ENCODE peak calls at places on chromosomes 7 and 10, in six cellular contexts. A, R, V, T, Y and O are unnamed samples.

GRCh38 chr7:17593854-17594419 is 295.5 kb downstream of the AHR start:
- DNase-seq in Y (peak), A (no peak), V (no peak), R (peak), T (no peak), O (no peak)

GRCh38 chr10:120477006-120477722 is 20.1 kb downstream of the PLPP4 start:
- DNase-seq in Y (no peak), V (no peak), A (peak), T (peak), R (peak), O (peak)

GRCh38 chr7:173120-173918 is 19.1 kb upstream of the FAM20C start:
- DNase-seq in Y (no peak), R (no peak), T (no peak), V (no peak), A (no peak), O (no peak)

GRCh38 chr10:16967866-16968721 is 150.9 kb upstream of the RSU1 start:
- DNase-seq in A (peak), R (no peak), T (peak), V (peak), Y (no peak), O (peak)

GRCh38 chr7:38628630-38629385 is 2.4 kb downstream of the AMPH start:
- DNase-seq in Y (peak), A (peak), R (peak), V (no peak), T (peak), O (no peak)

GRCh38 chr10:67923551-67923950 is 39.1 kb downstream of the SIRT1 start:
- DNase-seq in Y (no peak), A (peak), V (no peak), T (no peak), R (peak), O (peak)

GRCh38 chr10:58400609-58401008 is 15.4 kb downstream of the TFAM start:
- DNase-seq in Y (no peak), V (no peak), T (no peak), A (peak), R (no peak), O (no peak)

GRCh38 chr7:84971360-84971759 is 215.5 kb downstream of the SEMA3D start:
- DNase-seq in V (no peak), A (peak), T (peak), R (no peak), Y (no peak), O (no peak)

GRCh38 chr7:131365876-131366275 is 38.2 kb downstream of the MKLN1 start:
- DNase-seq in Y (no peak), A (peak), R (peak), V (no peak), T (peak), O (no peak)

GRCh38 chr10:113665806-113666354 is 2.0 kb upstream of the NRAP start:
- DNase-seq in Y (no peak), R (peak), A (peak), T (peak), V (no peak), O (peak)

GRCh38 chr7:151199196-151199874 is 11.0 kb downstream of the H2BK1 start:
- DNase-seq in T (no peak), Y (no peak), R (no peak), V (peak), A (no peak), O (no peak)

GRCh38 chr10:131111474-131112080 is 199.9 kb downstream of the TCERG1L start:
- DNase-seq in R (no peak), Y (no peak), T (no peak), V (no peak), A (no peak), O (no peak)

GRCh38 chr10:24349379-24350110 is 140.6 kb downstream of the KIAA1217 start:
- DNase-seq in V (no peak), A (peak), R (peak), T (peak), Y (peak), O (peak)

GRCh38 chr7:136914016-136914415 is 45.6 kb downstream of the CHRM2 start:
- DNase-seq in T (no peak), A (no peak), Y (no peak), V (no peak), R (no peak), O (peak)

GRCh38 chr7:151409555-151410404 is at the start of gene WDR86:
- DNase-seq in T (peak), R (no peak), Y (no peak), A (no peak), V (peak), O (no peak)

GRCh38 chr7:105779856-105780815 is 96.3 kb downstream of the ATXN7L1 start:
- DNase-seq in T (no peak), A (no peak), R (no peak), V (peak), Y (no peak), O (no peak)

GRCh38 chr7:47285860-47286491 is 295.9 kb downstream of the TNS3 start:
- DNase-seq in R (peak), V (no peak), Y (peak), A (peak), T (peak), O (no peak)

GRCh38 chr7:116711790-116712189 is 39.8 kb downstream of the MET start:
- DNase-seq in T (no peak), Y (no peak), R (no peak), A (no peak), V (no peak), O (peak)

GRCh38 chr7:42726066-42726785 is 185.6 kb downstream of the C7orf25 start:
- DNase-seq in R (peak), Y (no peak), T (no peak), V (no peak), A (peak), O (no peak)

GRCh38 chr7:87541648-87542047 is 59.0 kb downstream of the ABCB1 start:
- DNase-seq in T (no peak), V (no peak), A (no peak), Y (no peak), R (no peak), O (no peak)

GRCh38 chr7:27944626-27945025 is 204.7 kb downstream of the TAX1BP1 start:
- DNase-seq in A (peak), T (no peak), V (no peak), R (no peak), Y (no peak), O (no peak)

GRCh38 chr10:48780341-48780740 is 95.7 kb downstream of the WDFY4 start:
- DNase-seq in T (no peak), R (no peak), Y (no peak), A (no peak), V (no peak), O (no peak)

GRCh38 chr7:17544401-17544800 is 245.9 kb downstream of the AHR start:
- DNase-seq in T (no peak), V (no peak), Y (no peak), A (no peak), R (no peak), O (no peak)

GRCh38 chr7:192701-193536 is 548 bp downstream of the FAM20C start:
- DNase-seq in R (no peak), Y (no peak), T (peak), A (peak), V (peak), O (peak)

GRCh38 chr7:3879337-3880054 is 578.4 kb downstream of the SDK1 start:
- DNase-seq in Y (no peak), R (no peak), V (no peak), A (no peak), T (no peak), O (no peak)

GRCh38 chr7:96997512-96998032 is 7.8 kb upstream of the DLX6 start:
- DNase-seq in A (no peak), Y (no peak), V (no peak), T (no peak), R (no peak), O (no peak)

GRCh38 chr7:105805619-105806018 is 70.8 kb downstream of the ATXN7L1 start:
- DNase-seq in R (no peak), Y (no peak), V (no peak), T (peak), A (no peak), O (peak)

GRCh38 chr7:41097501-41097900 is 605.4 kb downstream of the INHBA start:
- DNase-seq in A (no peak), V (no peak), T (peak), Y (no peak), R (peak), O (peak)

GRCh38 chr10:21742740-21743412 is 208.8 kb downstream of the MLLT10 start:
- DNase-seq in A (no peak), R (no peak), V (no peak), T (no peak), Y (no peak), O (no peak)

GRCh38 chr10:70656489-70656888 is 15.8 kb upstream of the ADAMTS14 start:
- DNase-seq in A (peak), T (peak), Y (peak), V (no peak), R (peak), O (peak)

GRCh38 chr7:92882760-92883159 is 46.4 kb upstream of the CDK6 start:
- DNase-seq in Y (no peak), A (no peak), V (no peak), R (no peak), T (no peak), O (no peak)

GRCh38 chr7:100745184-100745583 is 11.8 kb downstream of the ZAN start:
- DNase-seq in A (peak), R (no peak), V (peak), Y (no peak), T (peak), O (no peak)

GRCh38 chr7:64887756-64888508 is 15.1 kb upstream of the ZNF273 start:
- DNase-seq in Y (no peak), A (no peak), V (peak), R (no peak), T (peak), O (no peak)

GRCh38 chr10:113494736-113495135 is 58.1 kb upstream of the HABP2 start:
- DNase-seq in Y (no peak), V (no peak), T (no peak), A (no peak), R (no peak), O (no peak)

GRCh38 chr10:6473901-6474370 is 106.1 kb downstream of the PRKCQ start:
- DNase-seq in V (no peak), A (peak), Y (no peak), R (no peak), T (peak), O (peak)

DNA sequence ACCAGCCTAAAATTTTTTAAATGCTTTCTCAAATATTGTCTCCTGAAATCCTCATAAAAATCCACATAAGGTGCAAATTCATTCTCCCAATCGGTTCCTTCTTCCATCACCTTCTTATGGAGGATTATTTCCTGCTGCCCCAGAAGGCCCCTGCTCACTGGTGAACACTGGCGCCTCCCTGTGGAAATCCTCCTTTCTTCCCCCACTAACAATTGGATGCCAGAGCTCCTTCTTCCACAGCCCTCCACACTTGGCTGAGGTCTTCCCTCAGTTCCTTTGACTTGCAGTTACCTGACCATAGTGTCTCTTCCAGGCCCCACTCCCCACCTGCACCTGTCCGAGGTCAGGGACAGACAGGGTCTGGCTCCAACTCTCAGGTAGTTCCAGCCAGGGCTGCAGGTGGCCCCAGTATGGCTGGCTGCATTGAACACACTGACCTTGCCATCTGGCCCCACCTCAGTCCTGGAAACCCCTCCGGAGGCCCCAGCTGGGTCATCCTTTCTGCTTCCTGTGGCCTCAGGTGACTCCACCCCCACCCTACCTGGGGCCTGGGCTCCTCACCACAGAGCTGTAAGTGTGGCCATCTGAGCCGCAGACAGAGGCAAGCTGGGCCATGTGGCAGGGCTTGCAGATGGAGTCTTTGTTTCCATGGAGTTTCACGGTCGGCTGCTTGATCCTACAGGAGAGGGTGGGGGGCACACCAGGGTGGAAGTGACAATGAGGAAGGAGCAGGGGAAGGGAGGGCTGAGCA is 18.4 kb downstream of the SPOCK2 start:
- DNase-seq in A (no peak), R (no peak), Y (no peak), T (no peak), V (no peak), O (no peak)
- TF ChIP-seq CTCF in A (peak), R (peak), Y (peak), T (peak), V (no peak), O (peak)

DNA sequence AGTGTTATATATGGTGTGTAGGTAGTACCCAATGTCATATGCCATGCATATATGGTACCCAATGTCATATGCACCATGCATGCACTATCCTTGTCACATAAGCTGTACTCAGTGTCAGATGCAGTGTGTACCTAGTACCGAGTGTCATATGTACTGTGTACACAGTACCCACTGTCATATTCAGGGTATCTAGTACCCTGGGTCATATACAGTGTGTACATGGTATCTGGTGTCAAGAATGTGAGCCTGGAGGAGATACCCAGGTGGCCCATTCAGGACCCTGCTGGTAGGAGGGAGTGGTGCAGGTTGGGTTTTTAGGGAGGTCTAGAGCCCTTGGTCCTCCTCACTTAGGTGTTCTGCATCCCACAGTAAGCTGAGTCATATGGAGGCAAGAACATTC is 1.8 kb downstream of the ZMYND11 start:
- DNase-seq in Y (no peak), R (no peak), T (peak), A (no peak), V (no peak), O (peak)
- H3K4me3 ChIP-seq in Y (peak), R (peak), T (peak), A (no peak), V (peak), O (no peak)

DNA sequence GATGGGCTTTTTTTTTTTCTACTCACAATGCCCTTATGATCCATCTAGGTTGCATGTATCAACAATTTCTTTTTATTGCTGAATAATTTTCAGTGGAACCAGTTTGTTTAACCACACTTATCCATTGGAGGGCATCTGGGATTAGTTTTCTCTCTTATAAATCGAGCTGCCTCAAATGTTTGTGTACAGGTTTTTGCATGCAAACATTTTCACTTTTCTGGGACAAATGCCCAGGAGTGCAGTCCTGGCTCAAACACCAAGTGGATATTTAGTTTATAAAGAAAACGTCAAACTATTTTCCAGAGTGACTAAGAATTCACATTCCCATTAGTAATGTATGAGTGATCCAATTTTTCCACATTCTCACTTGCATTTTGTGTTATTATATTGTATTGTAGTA is 313.4 kb downstream of the CXCL12 start:
- DNase-seq in Y (peak), R (peak), A (peak), T (peak), V (no peak), O (no peak)
- TF ChIP-seq CTCF in Y (no peak), R (peak), A (no peak), T (no peak), V (no peak), O (no peak)

GRCh38 chr7:90246184-90246583 is 1.2 kb downstream of the CFAP69 start:
- DNase-seq in Y (no peak), R (no peak), T (no peak), A (peak), V (no peak), O (no peak)
- H3K4me3 ChIP-seq in Y (peak), R (peak), T (peak), A (peak), V (no peak), O (peak)

DNA sequence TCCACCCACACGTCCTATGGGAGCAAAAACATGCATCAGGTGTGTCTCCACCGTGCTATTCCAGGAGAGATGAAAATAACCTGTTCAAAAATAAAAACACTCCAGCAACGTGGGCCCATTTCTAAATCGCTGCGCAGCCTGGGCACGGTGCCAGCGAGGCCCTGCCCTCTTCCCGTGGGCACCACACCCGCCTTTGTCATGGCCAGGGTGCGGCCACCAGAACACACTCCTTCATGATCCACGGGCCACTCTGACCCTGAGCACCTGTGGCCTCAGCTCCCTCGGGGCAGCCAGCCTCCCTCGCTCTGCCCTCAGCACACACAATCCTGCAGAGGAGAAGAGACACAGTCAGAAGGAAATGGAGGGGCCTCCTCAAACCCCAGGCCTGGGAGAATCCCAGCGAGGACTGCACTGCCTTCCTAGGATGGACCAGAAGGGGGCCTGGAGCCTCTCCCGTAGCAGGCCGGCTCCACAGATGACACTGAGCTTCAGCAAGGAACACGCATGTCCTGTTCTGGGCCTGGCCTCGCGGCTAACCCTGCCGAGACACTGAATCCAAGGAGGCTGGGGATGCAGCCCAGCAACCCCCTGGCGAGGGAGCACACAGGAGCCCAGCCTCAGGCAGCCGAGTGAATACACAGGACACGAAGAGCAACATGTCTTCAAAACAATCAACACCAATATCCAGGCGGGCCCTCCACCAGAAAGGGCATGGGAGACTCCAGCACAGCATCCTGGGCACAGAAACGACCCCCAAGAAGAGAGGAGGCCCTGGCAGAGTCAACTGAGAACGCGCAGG is 169.0 kb downstream of the MAD1L1 start:
- DNase-seq in T (peak), V (peak), Y (no peak), R (no peak), A (peak), O (peak)
- TF ChIP-seq CTCF in T (peak), V (no peak), Y (peak), R (no peak), A (no peak), O (peak)

GRCh38 chr10:29946953-29947700 is 112.3 kb downstream of the JCAD start:
- DNase-seq in A (peak), R (peak), Y (peak), T (peak), V (peak), O (peak)
- H3K4me3 ChIP-seq in A (no peak), R (no peak), Y (no peak), T (no peak), V (no peak), O (no peak)

GRCh38 chr7:156892821-156893706 is at the start of gene LMBR1:
- DNase-seq in A (peak), Y (peak), T (peak), R (peak), V (peak), O (peak)
- TF ChIP-seq CTCF in A (peak), Y (peak), T (peak), R (peak), V (peak), O (peak)